ENCODE peak calls at places on chromosomes 13 and 19, in four cellular contexts. One of them, this sample, is unnamed.

GRCh38 chr19:16920816-16921529 is 32.2 kb downstream of the F2RL3 start:
- DNase-seq in left cardiac atrium: no peak
- DNase-seq in epithelial cell of prostate: peak
- DNase-seq in HTR-8/SVneo: no peak
- DNase-seq in this sample: no peak

GRCh38 chr13:21330126-21330861 is 128.8 kb downstream of the ZDHHC20 start:
- DNase-seq in left cardiac atrium: no peak
- DNase-seq in epithelial cell of prostate: no peak
- DNase-seq in HTR-8/SVneo: no peak
- DNase-seq in this sample: no peak

GRCh38 chr13:22162889-22163288 is 492.0 kb downstream of the FGF9 start:
- DNase-seq in left cardiac atrium: no peak
- DNase-seq in epithelial cell of prostate: no peak
- DNase-seq in HTR-8/SVneo: no peak
- DNase-seq in this sample: no peak

GRCh38 chr19:6383188-6383587 is 7.5 kb upstream of the PSPN start:
- DNase-seq in left cardiac atrium: no peak
- DNase-seq in epithelial cell of prostate: no peak
- DNase-seq in HTR-8/SVneo: no peak
- DNase-seq in this sample: no peak

GRCh38 chr13:38283346-38283745 is 66.3 kb upstream of the UFM1 start:
- DNase-seq in left cardiac atrium: no peak
- DNase-seq in epithelial cell of prostate: no peak
- DNase-seq in HTR-8/SVneo: no peak
- DNase-seq in this sample: no peak

GRCh38 chr13:24557121-24557520 is 44.5 kb upstream of the PARP4 start:
- DNase-seq in left cardiac atrium: no peak
- DNase-seq in epithelial cell of prostate: no peak
- DNase-seq in HTR-8/SVneo: no peak
- DNase-seq in this sample: no peak

GRCh38 chr13:78022164-78022877 is 103.7 kb upstream of the EDNRB start:
- DNase-seq in left cardiac atrium: peak
- DNase-seq in epithelial cell of prostate: peak
- DNase-seq in HTR-8/SVneo: peak
- DNase-seq in this sample: peak

GRCh38 chr19:35977446-35978222 is 17.4 kb upstream of the SDHAF1 start:
- DNase-seq in left cardiac atrium: no peak
- DNase-seq in epithelial cell of prostate: no peak
- DNase-seq in HTR-8/SVneo: no peak
- DNase-seq in this sample: no peak

GRCh38 chr13:108428691-108429090 is 159.2 kb downstream of the TNFSF13B start:
- DNase-seq in left cardiac atrium: no peak
- DNase-seq in epithelial cell of prostate: no peak
- DNase-seq in HTR-8/SVneo: no peak
- DNase-seq in this sample: no peak

GRCh38 chr19:13623686-13624405 is 117.6 kb upstream of the CACNA1A start:
- DNase-seq in left cardiac atrium: no peak
- DNase-seq in epithelial cell of prostate: no peak
- DNase-seq in HTR-8/SVneo: no peak
- DNase-seq in this sample: no peak

GRCh38 chr19:33502521-33502920 is 19.1 kb downstream of the PEPD start:
- DNase-seq in left cardiac atrium: no peak
- DNase-seq in epithelial cell of prostate: no peak
- DNase-seq in HTR-8/SVneo: no peak
- DNase-seq in this sample: no peak

GRCh38 chr13:104833221-104833620 is 1702.2 kb downstream of the EFNB2 start:
- DNase-seq in left cardiac atrium: no peak
- DNase-seq in epithelial cell of prostate: no peak
- DNase-seq in HTR-8/SVneo: no peak
- DNase-seq in this sample: no peak

GRCh38 chr13:74047925-74048324 is 86.3 kb downstream of the KLF12 start:
- DNase-seq in left cardiac atrium: no peak
- DNase-seq in epithelial cell of prostate: peak
- DNase-seq in HTR-8/SVneo: no peak
- DNase-seq in this sample: no peak

GRCh38 chr13:48401480-48401879 is 11.4 kb downstream of the LPAR6 start:
- DNase-seq in left cardiac atrium: no peak
- DNase-seq in epithelial cell of prostate: no peak
- DNase-seq in HTR-8/SVneo: no peak
- DNase-seq in this sample: no peak